ENCODE peak calls at places on chromosomes 13 and 19, in four cellular contexts. One of them, this sample, is unnamed.

GRCh38 chr13:85212692-85213091 is 586.5 kb downstream of the SLITRK6 start:
- DNase-seq in fibroblast of mammary gland: no peak
- DNase-seq in kidney tubule cell: no peak
- DNase-seq in mucosa of descending colon: no peak
- DNase-seq in this sample: no peak

GRCh38 chr19:33226550-33227241 is 1.0 kb upstream of the SLC7A10 start:
- DNase-seq in fibroblast of mammary gland: no peak
- DNase-seq in kidney tubule cell: no peak
- DNase-seq in mucosa of descending colon: peak; percentile 60
- DNase-seq in this sample: peak; percentile 62

GRCh38 chr13:21675095-21676007 is 4.5 kb downstream of the FGF9 start:
- DNase-seq in fibroblast of mammary gland: no peak
- DNase-seq in kidney tubule cell: peak; percentile 23
- DNase-seq in mucosa of descending colon: peak; percentile 72
- DNase-seq in this sample: peak; percentile 75

GRCh38 chr13:60765700-60766411 is 368.8 kb downstream of the TDRD3 start:
- DNase-seq in fibroblast of mammary gland: no peak
- DNase-seq in kidney tubule cell: peak; percentile 84
- DNase-seq in mucosa of descending colon: no peak
- DNase-seq in this sample: no peak

GRCh38 chr19:14735915-14736314 is 42.4 kb downstream of the ADGRE2 start:
- DNase-seq in fibroblast of mammary gland: no peak
- DNase-seq in kidney tubule cell: no peak
- DNase-seq in mucosa of descending colon: no peak
- DNase-seq in this sample: no peak

GRCh38 chr13:99086869-99087129 is 108.9 kb upstream of the DOCK9 start:
- DNase-seq in fibroblast of mammary gland: peak; percentile 15
- DNase-seq in kidney tubule cell: no peak
- DNase-seq in mucosa of descending colon: peak; percentile 74
- DNase-seq in this sample: peak; percentile 63

GRCh38 chr19:32748497-32748896 is 28.9 kb downstream of the TDRD12 start:
- DNase-seq in fibroblast of mammary gland: no peak
- DNase-seq in kidney tubule cell: no peak
- DNase-seq in mucosa of descending colon: no peak
- DNase-seq in this sample: no peak

GRCh38 chr13:104318121-104318520 is 1251.9 kb upstream of the SLC10A2 start:
- DNase-seq in fibroblast of mammary gland: peak; percentile 34
- DNase-seq in kidney tubule cell: peak; percentile 67
- DNase-seq in mucosa of descending colon: no peak
- DNase-seq in this sample: no peak

GRCh38 chr19:39941615-39942507 is 7.4 kb upstream of the FCGBP start:
- DNase-seq in fibroblast of mammary gland: peak; percentile 15
- DNase-seq in kidney tubule cell: peak; percentile 76
- DNase-seq in mucosa of descending colon: no peak
- DNase-seq in this sample: peak; percentile 14

GRCh38 chr19:15216363-15216762 is 15.6 kb upstream of the NOTCH3 start:
- DNase-seq in fibroblast of mammary gland: no peak
- DNase-seq in kidney tubule cell: no peak
- DNase-seq in mucosa of descending colon: no peak
- DNase-seq in this sample: no peak

GRCh38 chr19:15110418-15110815 is 3.2 kb downstream of the SYDE1 start:
- DNase-seq in fibroblast of mammary gland: no peak
- DNase-seq in kidney tubule cell: no peak
- DNase-seq in mucosa of descending colon: no peak
- DNase-seq in this sample: no peak

GRCh38 chr13:35475131-35475959 is 1.1 kb downstream of the MAB21L1 start:
- DNase-seq in fibroblast of mammary gland: peak; percentile 66
- DNase-seq in kidney tubule cell: peak; percentile 1
- DNase-seq in mucosa of descending colon: peak; percentile 32
- DNase-seq in this sample: no peak

GRCh38 chr19:48724796-48725753 is 5.5 kb upstream of the MAMSTR start:
- DNase-seq in fibroblast of mammary gland: peak; percentile 97
- DNase-seq in kidney tubule cell: peak; percentile 91
- DNase-seq in mucosa of descending colon: peak; percentile 22
- DNase-seq in this sample: peak; percentile 33

GRCh38 chr13:58889474-58889873 is 1257.9 kb downstream of the PCDH17 start:
- DNase-seq in fibroblast of mammary gland: no peak
- DNase-seq in kidney tubule cell: no peak
- DNase-seq in mucosa of descending colon: no peak
- DNase-seq in this sample: no peak

GRCh38 chr19:37932985-37933953 is 26.3 kb downstream of the SIPA1L3 start:
- DNase-seq in fibroblast of mammary gland: peak; percentile 48
- DNase-seq in kidney tubule cell: peak; percentile 91
- DNase-seq in mucosa of descending colon: peak; percentile 79
- DNase-seq in this sample: peak; percentile 76

GRCh38 chr19:1528596-1529429 is 4.9 kb downstream of the PLK5 start:
- DNase-seq in fibroblast of mammary gland: no peak
- DNase-seq in kidney tubule cell: no peak
- DNase-seq in mucosa of descending colon: no peak
- DNase-seq in this sample: no peak